ENCODE peak calls at places on chromosomes 2 and 18, in ten cellular contexts. T, O, Z, P, V, X, R, L, C and J are unnamed samples.

GRCh38 chr2:112884869-112885502 is 26.0 kb upstream of the IL37 start:
- DNase-seq in C (no peak), L (peak; percentile 39), P (no peak), O (peak; percentile 27), T (peak; percentile 65), R (peak; percentile 15), V (peak; percentile 41), Z (no peak), X (peak; percentile 75), J (peak; percentile 70)

GRCh38 chr18:7822435-7823425 is 255.6 kb downstream of the PTPRM start:
- DNase-seq in P (no peak), O (no peak), R (peak; percentile 43), X (no peak), T (no peak), V (no peak), L (no peak), Z (no peak), C (no peak), J (no peak)

GRCh38 chr2:189022002-189022401 is 47.8 kb downstream of the COL3A1 start:
- DNase-seq in X (no peak), P (peak; percentile 11), C (peak; percentile 62), O (no peak), L (no peak), Z (no peak), V (peak; percentile 100), T (peak; percentile 13), R (peak; percentile 53), J (no peak)

GRCh38 chr18:43760010-43760409 is 482.7 kb upstream of the SYT4 start:
- DNase-seq in V (no peak), T (no peak), C (no peak), R (no peak), Z (no peak), X (no peak), P (no peak), L (no peak), O (no peak), J (no peak)

GRCh38 chr2:174773191-174773590 is 8.9 kb upstream of the CHRNA1 start:
- DNase-seq in V (no peak), O (no peak), P (no peak), T (no peak), C (no peak), X (no peak), R (no peak), L (no peak), Z (no peak), J (no peak)

GRCh38 chr2:160453111-160453820 is 40.3 kb downstream of the RBMS1 start:
- DNase-seq in C (no peak), L (no peak), T (no peak), O (no peak), R (no peak), V (no peak), Z (no peak), P (no peak), X (no peak), J (no peak)

GRCh38 chr2:180472133-180472532 is 465.0 kb upstream of the CWC22 start:
- DNase-seq in T (peak; percentile 23), Z (no peak), O (no peak), L (no peak), V (peak; percentile 62), P (no peak), C (no peak), X (no peak), R (no peak), J (no peak)

GRCh38 chr18:55189972-55190371 is 230.7 kb upstream of the CCDC68 start:
- DNase-seq in X (no peak), C (no peak), Z (no peak), R (no peak), V (no peak), L (no peak), P (no peak), T (no peak), O (no peak), J (no peak)

GRCh38 chr2:241859436-241860183 is 916 bp upstream of the PDCD1 start:
- DNase-seq in P (no peak), Z (peak; percentile 13), O (no peak), L (no peak), V (peak; percentile 32), T (peak; percentile 82), C (peak; percentile 76), X (no peak), R (no peak), J (no peak)

GRCh38 chr2:223882715-223883114 is 45.3 kb upstream of the AP1S3 start:
- DNase-seq in T (no peak), X (no peak), R (no peak), O (no peak), P (no peak), Z (no peak), L (no peak), C (no peak), V (no peak), J (no peak)

GRCh38 chr2:45448217-45448616 is 162.8 kb downstream of the SRBD1 start:
- DNase-seq in P (no peak), C (no peak), T (no peak), R (no peak), Z (no peak), L (no peak), X (no peak), O (no peak), V (no peak), J (no peak)

GRCh38 chr18:77146249-77147080 is 13.9 kb upstream of the MBP start:
- DNase-seq in L (no peak), T (no peak), R (no peak), O (no peak), P (peak; percentile 44), X (no peak), C (no peak), V (no peak), Z (no peak), J (no peak)

GRCh38 chr2:70094171-70094977 is 7.1 kb downstream of the PCBP1 start:
- DNase-seq in L (no peak), T (no peak), C (no peak), R (peak; percentile 24), P (no peak), X (no peak), Z (no peak), O (no peak), V (no peak), J (no peak)

GRCh38 chr2:121368841-121369240 is 83.8 kb upstream of the TFCP2L1 start:
- DNase-seq in V (no peak), C (no peak), P (no peak), X (no peak), Z (no peak), O (no peak), L (no peak), R (no peak), T (no peak), J (no peak)

GRCh38 chr2:239161711-239162140 is 239.1 kb downstream of the HDAC4 start:
- DNase-seq in C (peak; percentile 10), L (no peak), O (no peak), P (no peak), X (no peak), Z (peak; percentile 10), V (no peak), T (no peak), R (no peak), J (no peak)

GRCh38 chr18:79355433-79356335 is 40.0 kb upstream of the NFATC1 start:
- DNase-seq in L (no peak), R (no peak), Z (no peak), T (no peak), V (no peak), C (no peak), X (no peak), O (no peak), P (no peak), J (no peak)

GRCh38 chr2:144133881-144134280 is 386.0 kb downstream of the ZEB2 start:
- DNase-seq in C (no peak), R (no peak), X (peak; percentile 53), P (no peak), Z (no peak), V (no peak), T (no peak), L (no peak), O (no peak), J (no peak)

GRCh38 chr18:76005632-76006031 is 489.4 kb downstream of the ZNF516 start:
- DNase-seq in O (no peak), P (peak; percentile 13), R (no peak), V (no peak), C (no peak), L (no peak), Z (no peak), T (no peak), X (no peak), J (no peak)

GRCh38 chr2:237877576-237878307 is 18.3 kb downstream of the RAMP1 start:
- DNase-seq in P (no peak), Z (no peak), R (no peak), V (no peak), O (no peak), C (peak; percentile 20), T (no peak), L (no peak), X (no peak), J (no peak)

GRCh38 chr2:190221438-190221837 is 98.2 kb downstream of the HIBCH start:
- DNase-seq in V (no peak), P (no peak), R (no peak), O (no peak), Z (no peak), X (no peak), T (no peak), C (no peak), L (no peak), J (no peak)

GRCh38 chr2:45168731-45169338 is 159.6 kb upstream of the SIX2 start:
- DNase-seq in L (no peak), Z (no peak), X (peak; percentile 67), P (peak; percentile 43), R (no peak), T (no peak), V (peak; percentile 33), C (no peak), O (peak; percentile 6), J (no peak)

GRCh38 chr2:30747206-30747605 is 60.0 kb downstream of the CAPN13 start:
- DNase-seq in P (no peak), Z (no peak), X (no peak), T (no peak), C (no peak), R (no peak), V (no peak), O (no peak), L (no peak), J (no peak)

GRCh38 chr2:233976690-233977294 is 59.6 kb downstream of the TRPM8 start:
- DNase-seq in L (no peak), O (no peak), P (peak; percentile 82), X (peak; percentile 31), V (peak; percentile 82), C (no peak), R (peak; percentile 74), T (peak; percentile 51), Z (no peak), J (peak; percentile 56)

GRCh38 chr2:108268001-108268400 is 20.7 kb upstream of the SULT1C2 start:
- DNase-seq in O (no peak), X (no peak), L (no peak), P (peak; percentile 83), C (no peak), T (peak; percentile 29), V (peak; percentile 90), Z (no peak), R (peak; percentile 70), J (no peak)

GRCh38 chr2:217106650-217107014 is 246.8 kb upstream of the TNP1 start:
- DNase-seq in L (no peak), C (no peak), O (no peak), V (peak; percentile 61), T (no peak), X (no peak), P (peak; percentile 80), R (peak; percentile 25), Z (no peak), J (no peak)

GRCh38 chr2:88624477-88624876 is 2.8 kb downstream of the EIF2AK3 start:
- DNase-seq in P (no peak), V (no peak), O (no peak), T (no peak), Z (no peak), X (no peak), R (no peak), L (no peak), C (no peak), J (no peak)

GRCh38 chr2:122112633-122113032 is 357.2 kb downstream of the TSN start:
- DNase-seq in C (no peak), R (no peak), T (no peak), X (no peak), L (no peak), V (no peak), O (no peak), Z (no peak), P (no peak), J (no peak)

GRCh38 chr2:219184116-219184515 is 6.0 kb downstream of the RETREG2 start:
- DNase-seq in L (no peak), X (no peak), T (no peak), P (no peak), Z (no peak), C (no peak), O (no peak), V (no peak), R (no peak), J (no peak)